ENCODE peak calls at places on chromosomes 13 and 19, in eight cellular contexts. P, I, E, L, N, A, H and G are unnamed samples.

GRCh38 chr19:53808710-53809125 is 15.4 kb downstream of the NLRP12 start:
- DNase-seq in P (no peak), I (peak; percentile 45), E (no peak), L (no peak), N (no peak), A (no peak), H (no peak), G (no peak)

GRCh38 chr13:93775507-93776108 is 549.0 kb downstream of the GPC6 start:
- DNase-seq in P (no peak), I (no peak), E (no peak), L (no peak), N (no peak), A (no peak), H (no peak), G (no peak)

GRCh38 chr19:51158474-51159129 is 16.5 kb downstream of the SIGLEC7 start:
- DNase-seq in P (peak; percentile 24), I (peak; percentile 36), E (peak; percentile 55), L (peak; percentile 56), N (peak; percentile 44), A (no peak), H (no peak), G (no peak)

GRCh38 chr13:30928971-30929370 is 3.5 kb upstream of the TEX26 start:
- DNase-seq in P (no peak), I (no peak), E (no peak), L (no peak), N (no peak), A (no peak), H (no peak), G (no peak)

GRCh38 chr19:55581145-55581827 is 638 bp upstream of the ZNF579 start:
- DNase-seq in P (no peak), I (no peak), E (peak; percentile 40), L (no peak), N (no peak), A (no peak), H (no peak), G (no peak)

GRCh38 chr13:52345048-52345447 is 60.9 kb downstream of the THSD1 start:
- DNase-seq in P (no peak), I (no peak), E (no peak), L (no peak), N (no peak), A (no peak), H (no peak), G (no peak)

GRCh38 chr13:44231786-44232516 is 141.7 kb upstream of the SERP2 start:
- DNase-seq in P (peak; percentile 83), I (peak; percentile 97), E (peak; percentile 82), L (peak; percentile 80), N (no peak), A (no peak), H (no peak), G (no peak)

GRCh38 chr19:862529-863304 is 3.3 kb downstream of the CFD start:
- DNase-seq in P (peak; percentile 67), I (no peak), E (peak; percentile 61), L (peak; percentile 70), N (no peak), A (peak; percentile 78), H (peak; percentile 94), G (no peak)

GRCh38 chr13:97280478-97280877 is 58.3 kb downstream of the MBNL2 start:
- DNase-seq in P (no peak), I (no peak), E (no peak), L (no peak), N (no peak), A (no peak), H (no peak), G (no peak)

GRCh38 chr13:67148219-67148583 is 81.9 kb downstream of the PCDH9 start:
- DNase-seq in P (no peak), I (no peak), E (no peak), L (no peak), N (no peak), A (no peak), H (no peak), G (no peak)

GRCh38 chr19:13044160-13044853 is 49.0 kb downstream of the NFIX start:
- DNase-seq in P (no peak), I (no peak), E (no peak), L (no peak), N (no peak), A (no peak), H (no peak), G (no peak)

GRCh38 chr19:48196933-48197665 is 26.6 kb downstream of the ZSWIM9 start:
- DNase-seq in P (no peak), I (no peak), E (no peak), L (no peak), N (no peak), A (no peak), H (no peak), G (no peak)

GRCh38 chr19:10230155-10230903 is 802 bp downstream of the S1PR2 start:
- DNase-seq in P (peak; percentile 57), I (no peak), E (peak; percentile 40), L (no peak), N (no peak), A (no peak), H (peak; percentile 92), G (no peak)

GRCh38 chr19:57701625-57702024 is 7.4 kb downstream of the ZNF154 start:
- DNase-seq in P (no peak), I (no peak), E (no peak), L (no peak), N (no peak), A (no peak), H (no peak), G (no peak)

DNA sequence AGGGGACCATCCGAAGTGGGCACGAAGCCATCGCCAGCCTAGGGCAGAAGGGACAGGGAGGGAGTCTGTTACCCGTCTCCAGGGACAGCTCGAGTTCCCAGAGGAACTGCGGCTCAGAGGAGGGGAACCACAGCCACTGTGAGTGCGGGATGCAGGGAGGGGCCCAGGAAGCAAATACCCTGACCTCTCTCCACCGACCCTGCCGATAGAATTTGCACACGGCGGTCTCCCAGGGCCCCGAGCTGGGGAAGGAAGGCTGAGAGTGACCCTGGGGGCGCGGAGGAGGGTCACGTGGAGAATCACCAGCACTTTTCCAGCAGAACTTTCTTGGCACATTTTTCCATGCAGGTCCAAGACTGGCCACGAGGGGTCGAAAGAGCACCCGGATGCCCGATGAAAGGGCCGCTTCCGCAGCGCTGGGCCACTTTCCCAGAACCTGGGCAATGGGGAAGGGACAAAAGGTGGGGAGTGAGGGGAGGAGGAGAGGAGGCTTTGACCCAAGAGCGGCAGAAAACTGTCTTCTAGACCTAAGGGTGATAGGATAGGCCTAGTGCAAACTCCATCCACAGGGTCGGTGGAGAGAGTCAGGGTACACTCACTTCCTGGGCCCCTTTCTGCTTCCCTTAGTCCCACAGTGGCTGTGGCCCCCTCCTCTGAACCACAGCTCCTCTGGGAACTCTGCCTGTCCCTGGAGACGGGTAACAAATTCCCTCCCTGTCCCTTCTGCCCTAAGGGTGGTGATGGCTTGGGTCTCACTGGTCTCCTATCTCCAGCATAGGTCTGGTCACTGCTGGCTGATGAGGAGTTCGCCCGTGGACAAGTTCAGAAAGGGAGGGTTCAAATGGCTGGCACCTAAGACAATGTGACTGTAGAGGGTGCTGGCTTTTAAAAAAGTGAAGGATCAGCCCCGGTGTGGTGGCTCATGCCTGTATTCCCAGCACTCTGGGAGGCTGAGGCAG is 5.3 kb upstream of the GPR4 start:
- DNase-seq in P (peak; percentile 42), I (no peak), E (peak; percentile 80), L (peak; percentile 67), N (no peak), A (no peak), H (no peak), G (no peak)
- TF ChIP-seq POLR2AphosphoS5 in P (peak; percentile 46), I (peak; percentile 48), E (peak; percentile 71), L (no peak), N (no peak), A (no peak), H (no peak), G (peak; percentile 47)

GRCh38 chr19:18910801-18911436 is 8.3 kb downstream of the COPE start:
- DNase-seq in P (no peak), I (no peak), E (no peak), L (no peak), N (no peak), A (no peak), H (peak; percentile 51), G (no peak)
- TF ChIP-seq POLR2AphosphoS5 in P (no peak), I (no peak), E (no peak), L (no peak), N (no peak), A (no peak), H (no peak), G (no peak)

DNA sequence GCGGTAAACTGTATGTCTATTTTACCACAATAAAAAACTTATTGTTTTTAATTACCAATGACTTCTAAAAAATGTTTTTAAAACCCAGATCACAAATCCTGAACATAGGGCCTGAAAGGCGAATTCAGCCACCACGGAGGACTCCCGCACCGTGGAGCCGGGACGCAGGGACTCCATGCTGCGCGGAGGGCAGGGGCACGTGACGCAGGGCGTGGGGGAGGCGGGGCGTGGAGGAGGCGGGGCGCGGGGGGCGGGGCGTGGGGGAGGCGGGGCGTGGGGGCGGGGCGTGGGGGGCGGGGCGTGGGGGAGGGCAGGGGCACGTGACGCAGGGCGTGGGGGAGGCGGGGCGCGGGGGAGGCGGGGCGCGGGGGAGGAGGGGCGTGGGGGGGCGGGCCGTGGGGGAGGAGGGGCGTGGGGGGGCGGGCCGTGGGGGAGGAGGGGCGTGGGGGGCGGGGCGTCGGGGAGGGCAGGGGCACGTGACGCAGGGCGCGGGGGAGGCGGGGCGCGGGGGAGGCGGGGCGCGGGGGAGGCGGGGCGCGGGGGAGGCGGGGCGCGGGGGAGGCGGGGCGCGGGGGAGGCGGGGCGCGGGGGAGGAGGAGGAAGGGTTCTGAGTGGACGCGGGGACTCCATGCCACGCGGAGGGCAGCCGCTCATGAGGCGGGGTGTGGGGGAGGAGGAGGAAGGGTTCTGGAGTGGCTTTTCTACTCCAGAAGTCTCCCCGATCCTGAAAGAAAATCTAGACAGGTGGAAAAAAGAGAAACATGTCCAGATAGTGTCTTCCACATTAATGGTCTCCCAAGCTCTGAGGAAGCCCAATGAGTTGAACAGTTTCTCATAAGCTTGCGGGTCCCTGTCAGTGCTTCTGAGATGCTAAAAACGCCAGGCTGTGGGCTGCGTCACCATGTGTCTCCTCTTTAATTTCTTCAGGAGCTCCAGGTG is 4.4 kb upstream of the PROZ start:
- DNase-seq in P (peak; percentile 73), I (peak; percentile 18), E (peak; percentile 83), L (no peak), N (peak; percentile 50), A (peak; percentile 78), H (peak; percentile 93), G (peak; percentile 77)
- TF ChIP-seq POLR2AphosphoS5 in P (peak; percentile 89), I (peak; percentile 80), E (peak; percentile 89), L (no peak), N (peak; percentile 72), A (no peak), H (peak; percentile 81), G (no peak)

GRCh38 chr19:33302974-33303790 is 848 bp upstream of the CEBPA start:
- DNase-seq in P (peak; percentile 16), I (no peak), E (peak; percentile 62), L (no peak), N (peak; percentile 43), A (no peak), H (peak; percentile 93), G (no peak)

GRCh38 chr19:33303791-33304759 is 1.7 kb upstream of the CEBPA start:
- DNase-seq in P (peak; percentile 20), I (no peak), E (peak; percentile 56), L (no peak), N (no peak), A (no peak), H (peak; percentile 89), G (no peak)

GRCh38 chr19:33306191-33306590 is 3.9 kb upstream of the CEBPA start:
- DNase-seq in P (no peak), I (no peak), E (no peak), L (no peak), N (no peak), A (no peak), H (no peak), G (no peak)

GRCh38 chr19:33306853-33307792 is 4.8 kb upstream of the CEBPA start:
- DNase-seq in P (no peak), I (no peak), E (peak; percentile 81), L (no peak), N (no peak), A (no peak), H (no peak), G (no peak)

GRCh38 chr19:33304760-33305647 is 2.7 kb upstream of the CEBPA start:
- DNase-seq in P (no peak), I (no peak), E (peak; percentile 77), L (no peak), N (no peak), A (no peak), H (no peak), G (no peak)
- TF ChIP-seq POLR2AphosphoS5 in P (no peak), I (no peak), E (no peak), L (no peak), N (peak; percentile 21), A (no peak), H (peak; percentile 46), G (no peak)